ENCODE peak calls at places on chromosome 22, in five cellular contexts. H is astrocyte of the spinal cord; Z is naive thymus-derived CD8-positive, alpha-beta T cell; O is lower lobe of right lung; A is GM20000. C is an unnamed sample.

GRCh38 chr22:50337262-50338041 is 5.7 kb upstream of the PPP6R2 start:
- DNase-seq in H (no peak), Z (no peak), O (no peak), A (no peak), C (no peak)

GRCh38 chr22:37643225-37643847 is 3.9 kb downstream of the SH3BP1 start:
- DNase-seq in H (peak), Z (peak), O (peak), A (peak), C (peak)

GRCh38 chr22:46617250-46618103 is 2.7 kb upstream of the GRAMD4 start:
- DNase-seq in H (no peak), Z (no peak), O (no peak), A (no peak), C (no peak)

GRCh38 chr22:49116486-49116885 is 711.2 kb downstream of the BRD1 start:
- DNase-seq in H (no peak), Z (no peak), O (no peak), A (no peak), C (no peak)

GRCh38 chr22:32926600-32926999 is 125.1 kb downstream of the TIMP3 start:
- DNase-seq in H (peak), Z (no peak), O (no peak), A (peak), C (peak)

GRCh38 chr22:26406118-26406517 is 22.9 kb upstream of the ASPHD2 start:
- DNase-seq in H (peak), Z (no peak), O (no peak), A (no peak), C (no peak)

GRCh38 chr22:30211124-30211820 is 35.3 kb downstream of the LIF start:
- DNase-seq in H (no peak), Z (no peak), O (no peak), A (no peak), C (no peak)

GRCh38 chr22:17952273-17952801 is 72.0 kb downstream of the MICAL3 start:
- DNase-seq in H (no peak), Z (no peak), O (no peak), A (no peak), C (no peak)

GRCh38 chr22:24543068-24543675 is 11.8 kb downstream of the GUCD1 start:
- DNase-seq in H (no peak), Z (no peak), O (no peak), A (no peak), C (no peak)

GRCh38 chr22:23522642-23523251 is 57.3 kb downstream of the IGLL1 start:
- DNase-seq in H (peak), Z (no peak), O (peak), A (no peak), C (no peak)

GRCh38 chr22:33519140-33519973 is 400.9 kb downstream of the LARGE1 start:
- DNase-seq in H (peak), Z (no peak), O (no peak), A (peak), C (peak)

GRCh38 chr22:48947636-48948035 is 880.0 kb downstream of the BRD1 start:
- DNase-seq in H (no peak), Z (no peak), O (no peak), A (no peak), C (no peak)

GRCh38 chr22:32661296-32661695 is 140.2 kb upstream of the TIMP3 start:
- DNase-seq in H (peak), Z (no peak), O (no peak), A (no peak), C (no peak)

GRCh38 chr22:41642711-41643110 is 21.6 kb downstream of the XRCC6 start:
- DNase-seq in H (no peak), Z (no peak), O (no peak), A (no peak), C (no peak)

GRCh38 chr22:34973926-34974325 is 92.0 kb upstream of the ISX start:
- DNase-seq in H (peak), Z (no peak), O (no peak), A (no peak), C (no peak)

GRCh38 chr22:30857791-30858190 is 110.8 kb downstream of the MORC2 start:
- DNase-seq in H (no peak), Z (no peak), O (no peak), A (peak), C (no peak)

GRCh38 chr22:20275836-20276235 is 7.7 kb upstream of the RTN4R start:
- DNase-seq in H (no peak), Z (no peak), O (no peak), A (no peak), C (no peak)

GRCh38 chr22:22891139-22891621 is 3.6 kb downstream of the IGLL5 start:
- DNase-seq in H (no peak), Z (no peak), O (no peak), A (no peak), C (no peak)

GRCh38 chr22:19085233-19086043 is 36.8 kb downstream of the DGCR2 start:
- DNase-seq in H (peak), Z (no peak), O (no peak), A (peak), C (peak)

GRCh38 chr22:45424241-45424731 is 10.8 kb downstream of the RIBC2 start:
- DNase-seq in H (no peak), Z (no peak), O (peak), A (no peak), C (no peak)

GRCh38 chr22:26609287-26609686 is 8.5 kb downstream of the CRYBB1 start:
- DNase-seq in H (no peak), Z (no peak), O (no peak), A (no peak), C (no peak)

GRCh38 chr22:36874309-36874696 is 13.5 kb downstream of the NCF4 start:
- DNase-seq in H (no peak), Z (no peak), O (no peak), A (no peak), C (no peak)